ENCODE peak calls at places on chromosomes 11 and 22, in nine cellular contexts. M, L, Z, Q, C, U, Y, K and A are unnamed samples.

GRCh38 chr11:71204294-71204693 is 48.1 kb downstream of the SHANK2 start:
- DNase-seq in Y (no peak), C (no peak), L (no peak), Q (no peak), M (no peak), Z (no peak), K (no peak), U (no peak), A (no peak)

GRCh38 chr11:70191495-70192140 is 11.5 kb upstream of the FADD start:
- DNase-seq in L (peak; percentile 67), Y (peak; percentile 44), K (peak; percentile 73), C (peak; percentile 26), M (no peak), Z (peak; percentile 13), U (peak; percentile 90), Q (peak; percentile 73), A (peak; percentile 69)

GRCh38 chr11:102157219-102157618 is 47.0 kb downstream of the YAP1 start:
- DNase-seq in U (no peak), C (no peak), L (peak; percentile 96), M (no peak), Q (no peak), Y (no peak), K (peak; percentile 53), Z (no peak), A (peak; percentile 72)

GRCh38 chr11:130449246-130449990 is 973 bp downstream of the ADAMTS15 start:
- DNase-seq in U (no peak), M (no peak), Z (no peak), Q (no peak), K (no peak), L (no peak), C (no peak), Y (no peak), A (no peak)

GRCh38 chr22:46652930-46653331 is 32.7 kb downstream of the GRAMD4 start:
- DNase-seq in C (no peak), K (no peak), L (peak; percentile 46), M (no peak), Z (no peak), Q (no peak), Y (no peak), U (no peak), A (no peak)

GRCh38 chr11:115758011-115758410 is 253.8 kb upstream of the CADM1 start:
- DNase-seq in C (no peak), L (no peak), M (no peak), Q (no peak), Y (peak; percentile 85), Z (no peak), K (no peak), U (no peak), A (no peak)

GRCh38 chr22:40128989-40129388 is 48.7 kb upstream of the TNRC6B start:
- DNase-seq in U (no peak), Q (no peak), Z (no peak), M (no peak), Y (no peak), C (no peak), L (no peak), K (no peak), A (no peak)

GRCh38 chr11:130528301-130528651 is 79.8 kb downstream of the ADAMTS15 start:
- DNase-seq in Z (no peak), C (peak; percentile 34), U (no peak), L (no peak), K (peak; percentile 83), Q (no peak), Y (no peak), M (no peak), A (peak; percentile 55)

GRCh38 chr22:48488149-48488551 is 1339.5 kb downstream of the BRD1 start:
- DNase-seq in C (no peak), U (no peak), L (no peak), Q (no peak), Y (peak; percentile 64), K (no peak), M (no peak), Z (no peak), A (no peak)

GRCh38 chr11:68839953-68840641 is 1.6 kb downstream of the CPT1A start:
- DNase-seq in Y (no peak), C (no peak), Q (no peak), U (no peak), L (peak; percentile 37), K (peak; percentile 41), M (no peak), Z (no peak), A (no peak)

GRCh38 chr11:9787981-9788521 is 124.2 kb downstream of the SWAP70 start:
- DNase-seq in Z (no peak), U (no peak), M (no peak), Y (no peak), C (peak; percentile 32), Q (no peak), L (peak; percentile 95), K (peak; percentile 79), A (peak; percentile 95)

GRCh38 chr22:46576556-46577351 is 39.3 kb upstream of the CELSR1 start:
- DNase-seq in K (peak; percentile 67), Z (peak; percentile 35), Y (peak; percentile 27), M (peak; percentile 43), C (no peak), L (peak; percentile 62), U (peak; percentile 50), Q (peak; percentile 67), A (peak; percentile 64)